ENCODE peak calls at places on chromosomes 4 and X, in nine cellular contexts. F is NCI-H1694 treated with DMSO at 0.1 percent for 48 hours; T is lung microvascular endothelial cell; D is AG09319; C is bronchial epithelial cell; O is right atrium auricular region; G is central memory CD4-positive, alpha-beta T cell; M is NCI-H1105; B is EL. P is an unnamed sample.

GRCh38 chr4:56655209-56655626 is 25.9 kb downstream of the HOPX start:
- DNase-seq in F (no peak), T (peak; percentile 48), D (no peak), C (no peak), O (no peak), G (no peak), M (peak; percentile 9), B (peak; percentile 57), P (peak; percentile 49)

GRCh38 chr4:53558061-53558801 is 33.1 kb downstream of the LNX1 start:
- DNase-seq in F (no peak), T (peak; percentile 92), D (no peak), C (peak; percentile 90), O (no peak), G (no peak), M (no peak), B (peak; percentile 50), P (peak; percentile 59)

GRCh38 chr4:182478475-182478874 is 235.3 kb downstream of the TENM3 start:
- DNase-seq in F (peak; percentile 61), T (peak; percentile 74), D (no peak), C (peak; percentile 42), O (no peak), G (peak; percentile 3), M (peak; percentile 58), B (peak; percentile 43), P (peak; percentile 65)

GRCh38 chrX:19725545-19726102 is 161.8 kb downstream of the SH3KBP1 start:
- DNase-seq in F (no peak), T (peak; percentile 37), D (no peak), C (peak; percentile 77), O (no peak), G (no peak), M (no peak), B (no peak), P (no peak)

GRCh38 chr4:182145360-182145905 is 97.8 kb upstream of the TENM3 start:
- DNase-seq in F (no peak), T (no peak), D (no peak), C (no peak), O (no peak), G (no peak), M (no peak), B (peak; percentile 18), P (peak; percentile 18)

GRCh38 chrX:70054391-70054790 is 4.7 kb upstream of the AWAT2 start:
- DNase-seq in F (no peak), T (no peak), D (no peak), C (no peak), O (no peak), G (no peak), M (no peak), B (no peak), P (no peak)

GRCh38 chrX:74536142-74537010 is 78.0 kb downstream of the RLIM start:
- DNase-seq in F (peak; percentile 83), T (peak; percentile 78), D (peak; percentile 49), C (peak; percentile 49), O (peak; percentile 89), G (peak; percentile 9), M (peak; percentile 82), B (peak; percentile 93), P (peak; percentile 89)

GRCh38 chr4:19748470-19748869 is 503.2 kb upstream of the SLIT2 start:
- DNase-seq in F (no peak), T (no peak), D (peak; percentile 89), C (peak; percentile 45), O (peak; percentile 65), G (no peak), M (no peak), B (peak; percentile 73), P (no peak)

GRCh38 chr4:123952530-123953274 is 556.1 kb downstream of the SPRY1 start:
- DNase-seq in F (no peak), T (no peak), D (no peak), C (peak; percentile 56), O (no peak), G (no peak), M (no peak), B (peak; percentile 28), P (peak; percentile 17)

P was measured in astrocyte of the spinal cord.